ENCODE peak calls at places on chromosomes 16 and 17, in four cellular contexts. J, Q, H and M are unnamed samples.

GRCh38 chr17:43558805-43559160 is 12.6 kb upstream of the ETV4 start:
- DNase-seq in J (no peak), Q (no peak), H (no peak), M (no peak)

GRCh38 chr17:73492802-73493139 is 151.5 kb downstream of the SDK2 start:
- DNase-seq in J (no peak), Q (no peak), H (no peak), M (no peak)

GRCh38 chr17:40705567-40705966 is 2.0 kb upstream of the KRT24 start:
- DNase-seq in J (no peak), Q (no peak), H (no peak), M (no peak)

GRCh38 chr17:66549312-66549705 is 246.9 kb downstream of the PRKCA start:
- DNase-seq in J (no peak), Q (no peak), H (peak), M (no peak)

GRCh38 chr17:42924891-42925290 is 24.3 kb downstream of the G6PC1 start:
- DNase-seq in J (no peak), Q (no peak), H (no peak), M (no peak)

GRCh38 chr17:42329025-42329976 is 41.0 kb downstream of the STAT5A start:
- DNase-seq in J (peak), Q (no peak), H (peak), M (peak)

GRCh38 chr16:50354629-50355456 is 13.9 kb downstream of the BRD7 start:
- DNase-seq in J (no peak), Q (no peak), H (peak), M (no peak)

GRCh38 chr16:70578035-70578434 is 54.4 kb downstream of the SF3B3 start:
- DNase-seq in J (no peak), Q (peak), H (no peak), M (no peak)

GRCh38 chr16:87528690-87529579 is 36.1 kb upstream of the ZCCHC14 start:
- DNase-seq in J (no peak), Q (no peak), H (no peak), M (peak)

GRCh38 chr17:77542551-77543490 is 402.1 kb downstream of the SEC14L1 start:
- DNase-seq in J (no peak), Q (peak), H (peak), M (peak)

GRCh38 chr16:20611350-20611902 is 35.3 kb upstream of the ACSM2B start:
- DNase-seq in J (no peak), Q (no peak), H (no peak), M (no peak)

GRCh38 chr16:71359431-71359830 is 908 bp downstream of the CALB2 start:
- DNase-seq in J (no peak), Q (no peak), H (no peak), M (no peak)

GRCh38 chr17:56174421-56174820 is 21.1 kb downstream of the ANKFN1 start:
- DNase-seq in J (no peak), Q (no peak), H (no peak), M (no peak)

GRCh38 chr16:12113581-12114375 is 137.2 kb downstream of the SNX29 start:
- DNase-seq in J (no peak), Q (no peak), H (no peak), M (no peak)

GRCh38 chr17:82095777-82096708 is 2.0 kb downstream of the FASN start:
- DNase-seq in J (no peak), Q (no peak), H (no peak), M (no peak)

GRCh38 chr17:40937384-40937819 is at the start of gene KRT23:
- DNase-seq in J (no peak), Q (no peak), H (no peak), M (no peak)

GRCh38 chr17:66737524-66737923 is 97.4 kb upstream of the CACNG5 start:
- DNase-seq in J (no peak), Q (no peak), H (peak), M (no peak)

GRCh38 chr17:5837055-5837491 is 233.1 kb upstream of the WSCD1 start:
- DNase-seq in J (peak), Q (peak), H (peak), M (no peak)

GRCh38 chr17:42347198-42347597 is 41.0 kb downstream of the STAT3 start:
- DNase-seq in J (no peak), Q (no peak), H (peak), M (no peak)

GRCh38 chr17:79951361-79952264 is 84.1 kb downstream of the TBC1D16 start:
- DNase-seq in J (no peak), Q (peak), H (peak), M (no peak)

GRCh38 chr17:16466407-16466806 is 25.6 kb downstream of the LRRC75A start:
- DNase-seq in J (no peak), Q (no peak), H (no peak), M (no peak)

GRCh38 chr17:58565389-58566311 is 51.2 kb upstream of the MTMR4 start:
- DNase-seq in J (no peak), Q (no peak), H (no peak), M (no peak)

GRCh38 chr17:39564201-39564828 is 43.4 kb downstream of the NEUROD2 start:
- DNase-seq in J (no peak), Q (no peak), H (no peak), M (no peak)

GRCh38 chr17:7215136-7215638 is 4.4 kb downstream of the DLG4 start:
- DNase-seq in J (no peak), Q (no peak), H (no peak), M (peak)

GRCh38 chr17:50102164-50102991 is 7.2 kb downstream of the PDK2 start:
- DNase-seq in J (no peak), Q (no peak), H (no peak), M (no peak)

GRCh38 chr17:42979511-42980273 is at the start of gene PTGES3L:
- DNase-seq in J (no peak), Q (no peak), H (peak), M (no peak)

GRCh38 chr17:15262291-15263205 is 2.6 kb downstream of the PMP22 start:
- DNase-seq in J (no peak), Q (no peak), H (peak), M (no peak)

GRCh38 chr16:58510097-58510775 is 5.1 kb upstream of the SETD6 start:
- DNase-seq in J (no peak), Q (no peak), H (no peak), M (no peak)

GRCh38 chr16:81324808-81325207 is 10.0 kb downstream of the GAN start:
- DNase-seq in J (no peak), Q (no peak), H (no peak), M (no peak)

GRCh38 chr16:66603537-66604375 is 748 bp upstream of the CMTM3 start:
- DNase-seq in J (no peak), Q (no peak), H (peak), M (no peak)

GRCh38 chr17:80938556-80938955 is 53.1 kb upstream of the CHMP6 start:
- DNase-seq in J (no peak), Q (no peak), H (no peak), M (no peak)

GRCh38 chr17:68378202-68379149 is 78.8 kb downstream of the WIPI1 start:
- DNase-seq in J (no peak), Q (no peak), H (peak), M (no peak)

GRCh38 chr17:63475491-63476412 is 1.1 kb upstream of the ACE start:
- DNase-seq in J (no peak), Q (no peak), H (no peak), M (no peak)
- H3K4me3 ChIP-seq in J (no peak), Q (no peak), H (no peak), M (no peak)

GRCh38 chr17:46060461-46060860 is 61.4 kb downstream of the STH start:
- DNase-seq in J (no peak), Q (no peak), H (no peak), M (no peak)

GRCh38 chr17:46063239-46063638 is 64.2 kb downstream of the STH start:
- DNase-seq in J (peak), Q (no peak), H (peak), M (peak)

GRCh38 chr17:46064460-46064859 is 65.4 kb downstream of the STH start:
- DNase-seq in J (no peak), Q (no peak), H (no peak), M (no peak)

GRCh38 chr17:46059457-46059856 is 60.4 kb downstream of the STH start:
- DNase-seq in J (no peak), Q (no peak), H (no peak), M (no peak)

DNA sequence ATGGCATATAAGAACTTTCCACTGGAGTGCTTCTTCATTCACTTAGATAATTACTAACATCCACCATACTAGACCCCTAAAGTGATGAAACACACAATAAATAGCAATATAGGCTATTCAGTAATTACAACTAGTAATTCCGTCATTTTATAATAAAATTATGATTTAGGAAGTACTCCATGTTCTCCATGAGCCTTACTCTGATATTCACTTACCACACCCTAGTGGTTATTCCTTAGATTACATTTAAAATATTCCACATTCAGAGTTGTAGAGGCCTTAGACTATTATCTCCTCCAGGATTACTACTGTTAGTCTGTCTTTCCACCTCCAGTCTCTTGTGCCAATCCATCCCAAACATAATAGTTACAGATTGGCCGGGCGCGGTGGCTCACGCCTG is 62.4 kb downstream of the STH start:
- DNase-seq in J (no peak), Q (no peak), H (peak), M (no peak)
- TF ChIP-seq CTCF in J (peak), Q (peak), H (peak), M (peak)

GRCh38 chr16:67655363-67655762 is 4.7 kb downstream of the ACD start:
- DNase-seq in J (no peak), Q (no peak), H (no peak), M (no peak)

GRCh38 chr16:67652578-67653130 is 7.4 kb downstream of the ACD start:
- DNase-seq in J (no peak), Q (no peak), H (no peak), M (no peak)

GRCh38 chr16:67654069-67654911 is 5.8 kb downstream of the ACD start:
- DNase-seq in J (no peak), Q (no peak), H (no peak), M (no peak)

GRCh38 chr16:67651847-67652246 is 6.9 kb downstream of the CARMIL2 start:
- DNase-seq in J (no peak), Q (no peak), H (no peak), M (no peak)

DNA sequence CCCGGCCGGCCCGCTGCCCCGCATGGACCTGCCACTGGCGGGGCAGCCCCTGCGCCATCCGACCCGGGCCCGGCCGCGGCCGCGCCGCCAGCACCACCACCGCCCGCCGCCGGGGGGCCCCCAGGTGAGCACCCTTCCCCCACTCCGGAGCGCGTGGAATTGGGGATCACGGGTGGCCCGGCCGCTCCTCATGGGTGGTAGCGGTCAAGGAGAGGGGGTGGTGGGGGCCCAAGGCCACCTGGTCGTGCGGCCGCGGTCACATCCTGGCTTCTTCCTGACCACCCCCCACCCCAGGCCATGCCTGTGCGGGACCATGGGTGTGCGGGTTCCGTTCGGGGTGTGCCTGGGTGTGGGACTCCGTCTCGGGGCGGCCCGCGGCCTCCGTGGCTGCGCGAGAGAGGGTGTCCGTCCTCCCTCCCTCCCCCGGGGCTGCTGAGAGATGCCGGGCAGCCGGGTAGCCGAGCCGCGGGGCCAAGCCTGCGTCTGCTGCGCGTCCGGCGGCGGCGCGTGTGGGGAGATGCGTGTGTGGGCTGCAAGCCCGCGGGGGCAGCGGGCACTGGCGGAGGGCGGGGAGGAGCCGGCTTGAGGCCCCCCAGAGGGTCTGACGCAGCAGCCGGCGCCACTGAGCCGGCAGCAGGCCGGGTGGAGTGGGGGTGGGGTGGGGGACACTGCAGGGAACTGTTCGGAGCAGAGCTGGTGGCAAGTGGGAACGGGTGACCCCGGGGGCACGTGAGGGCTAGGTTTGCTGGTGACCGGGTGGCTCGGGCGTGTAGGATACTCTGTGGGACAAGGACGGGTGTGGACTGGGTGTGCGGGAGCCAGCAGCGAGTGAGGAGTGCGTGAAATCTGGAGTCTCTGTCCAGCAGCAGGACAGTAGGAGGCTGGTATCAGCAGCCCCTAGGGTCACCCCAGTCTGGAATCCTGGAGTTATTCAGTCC is 6.7 kb downstream of the ACD start:
- DNase-seq in J (no peak), Q (no peak), H (no peak), M (no peak)
- H3K4me3 ChIP-seq in J (no peak), Q (peak), H (peak), M (peak)

GRCh38 chr17:3732171-3732570 is 8.5 kb downstream of the HASPIN start:
- DNase-seq in J (no peak), Q (no peak), H (peak), M (no peak)
- TF ChIP-seq CTCF in J (no peak), Q (no peak), H (no peak), M (no peak)

DNA sequence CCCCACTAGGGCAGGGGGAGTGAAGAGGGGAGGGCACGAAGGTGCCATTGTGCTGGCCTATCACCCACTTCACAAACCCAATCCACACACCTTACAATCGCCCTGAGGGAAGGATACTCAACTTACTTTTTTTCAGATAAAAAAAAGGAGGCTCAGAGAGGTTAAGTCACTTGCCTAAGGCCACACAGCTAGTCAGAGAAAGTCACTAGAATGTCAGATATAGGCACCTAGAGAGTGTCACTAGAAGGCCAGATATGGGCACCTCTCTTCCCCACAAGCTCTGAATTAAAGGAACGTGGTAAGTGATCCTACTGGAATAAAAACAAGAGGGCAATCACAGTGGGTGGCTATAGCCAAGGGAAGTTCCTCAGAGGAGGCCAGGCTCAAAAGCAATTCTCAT is 204.5 kb upstream of the ASIC2 start:
- DNase-seq in J (no peak), Q (no peak), H (no peak), M (no peak)
- H3K4me3 ChIP-seq in J (no peak), Q (no peak), H (no peak), M (no peak)

GRCh38 chr17:74859439-74860228 is at the start of gene GRIN2C:
- DNase-seq in J (no peak), Q (no peak), H (no peak), M (no peak)

GRCh38 chr17:74861554-74862107 is 1.9 kb upstream of the GRIN2C start:
- DNase-seq in J (no peak), Q (no peak), H (no peak), M (no peak)

GRCh38 chr17:74862108-74862901 is 2.6 kb upstream of the GRIN2C start:
- DNase-seq in J (no peak), Q (no peak), H (peak), M (no peak)

GRCh38 chr17:74860229-74860998 is 729 bp upstream of the GRIN2C start:
- DNase-seq in J (no peak), Q (no peak), H (no peak), M (no peak)

DNA sequence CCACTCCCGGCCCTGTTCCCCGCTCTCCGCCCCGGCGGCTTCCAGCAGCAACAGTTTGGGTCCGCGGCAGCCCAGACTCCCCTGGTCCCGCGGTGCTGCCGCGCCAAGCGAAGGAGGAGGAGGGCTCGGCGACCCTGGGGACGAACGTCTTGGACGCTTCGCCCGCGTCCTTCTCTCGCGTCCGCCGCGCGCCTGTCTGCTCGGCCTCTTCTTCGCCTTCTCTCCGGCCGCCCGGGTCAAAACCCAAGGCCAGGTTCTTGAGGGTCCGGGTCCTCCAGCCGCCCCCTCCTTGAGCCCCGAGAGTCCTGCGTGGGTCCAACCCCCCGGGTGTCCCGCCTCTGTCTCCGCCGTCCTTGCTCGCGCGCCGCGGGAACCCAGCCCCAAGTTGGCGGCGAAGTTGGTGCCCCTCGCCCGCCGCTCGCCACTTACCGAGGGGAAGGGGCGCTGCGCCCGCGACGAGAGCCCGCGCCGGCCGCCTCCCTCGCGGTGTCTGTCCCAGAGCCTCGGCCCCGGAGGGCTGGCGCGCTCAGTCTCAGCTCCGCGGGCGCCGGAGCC is 1.4 kb upstream of the GRIN2C start:
- DNase-seq in J (no peak), Q (no peak), H (no peak), M (no peak)
- TF ChIP-seq CTCF in J (no peak), Q (no peak), H (no peak), M (no peak)